ENCODE peak calls at places on chromosomes 16 and 17, in six cellular contexts. M is cardiac fibroblast; C is fibroblast of lung; Y is tibial artery; A is CD8-positive, alpha-beta T cell; V is AG04450. O is an unnamed sample.

GRCh38 chr16:84643180-84643583 is 5.1 kb upstream of the KLHL36 start:
- DNase-seq in M (peak; percentile 91), C (peak; percentile 90), Y (peak; percentile 96), A (no peak), V (peak; percentile 71), O (no peak)

GRCh38 chr16:57795431-57795878 is 6.8 kb downstream of the KIFC3 start:
- DNase-seq in M (peak; percentile 67), C (peak; percentile 49), Y (no peak), A (peak; percentile 27), V (no peak), O (peak; percentile 39)

GRCh38 chr17:14833201-14833773 is 431.8 kb downstream of the PMP22 start:
- DNase-seq in M (peak; percentile 72), C (peak; percentile 12), Y (no peak), A (no peak), V (peak; percentile 74), O (no peak)

GRCh38 chr16:17404903-17405691 is 65.7 kb downstream of the XYLT1 start:
- DNase-seq in M (peak; percentile 76), C (peak; percentile 88), Y (peak; percentile 99), A (no peak), V (no peak), O (no peak)

GRCh38 chr16:72371307-72372081 is 199.5 kb upstream of the PMFBP1 start:
- DNase-seq in M (peak; percentile 48), C (peak; percentile 72), Y (no peak), A (no peak), V (no peak), O (no peak)

GRCh38 chr17:68238488-68238887 is 9.4 kb upstream of the AMZ2 start:
- DNase-seq in M (no peak), C (no peak), Y (no peak), A (no peak), V (no peak), O (no peak)

GRCh38 chr16:55250641-55251550 is 73.1 kb upstream of the IRX6 start:
- DNase-seq in M (no peak), C (no peak), Y (no peak), A (no peak), V (no peak), O (no peak)

GRCh38 chr17:82582709-82583108 is 63.2 kb downstream of the FOXK2 start:
- DNase-seq in M (no peak), C (no peak), Y (no peak), A (no peak), V (no peak), O (no peak)

GRCh38 chr17:17693253-17693954 is 12.1 kb downstream of the RAI1 start:
- DNase-seq in M (no peak), C (peak; percentile 48), Y (peak; percentile 86), A (no peak), V (no peak), O (peak; percentile 84)

GRCh38 chr17:237406-237955 is 56.0 kb upstream of the DOC2B start:
- DNase-seq in M (no peak), C (no peak), Y (no peak), A (no peak), V (no peak), O (no peak)

GRCh38 chr17:43468746-43469544 is 14.8 kb upstream of the DHX8 start:
- DNase-seq in M (peak; percentile 94), C (peak; percentile 98), Y (no peak), A (no peak), V (peak; percentile 23), O (no peak)

GRCh38 chr16:48383877-48384304 is 1.3 kb downstream of the SIAH1 start:
- DNase-seq in M (no peak), C (peak; percentile 41), Y (no peak), A (no peak), V (no peak), O (peak; percentile 65)

GRCh38 chr17:19336938-19337711 is 25.4 kb downstream of the B9D1 start:
- DNase-seq in M (no peak), C (peak; percentile 20), Y (no peak), A (no peak), V (no peak), O (no peak)

GRCh38 chr16:476039-476438 is 50.6 kb downstream of the RAB11FIP3 start:
- DNase-seq in M (no peak), C (peak; percentile 33), Y (no peak), A (no peak), V (no peak), O (no peak)

GRCh38 chr17:2685696-2686095 is 25.9 kb downstream of the CLUH start:
- DNase-seq in M (no peak), C (no peak), Y (no peak), A (no peak), V (no peak), O (no peak)

GRCh38 chr16:68062910-68063393 is 22.2 kb upstream of the NFATC3 start:
- DNase-seq in M (no peak), C (no peak), Y (no peak), A (peak; percentile 51), V (no peak), O (no peak)

GRCh38 chr16:89922884-89923639 is at the start of gene TUBB3:
- DNase-seq in M (peak; percentile 79), C (peak; percentile 80), Y (peak; percentile 68), A (no peak), V (no peak), O (no peak)

GRCh38 chr16:71669926-71670536 is 44.0 kb downstream of the MARVELD3 start:
- DNase-seq in M (no peak), C (no peak), Y (no peak), A (no peak), V (no peak), O (no peak)

GRCh38 chr16:1923299-1924034 is 5.3 kb upstream of the HS3ST6 start:
- DNase-seq in M (peak; percentile 14), C (peak; percentile 21), Y (no peak), A (no peak), V (no peak), O (no peak)

GRCh38 chr16:84502075-84502474 is 2.4 kb downstream of the MEAK7 start:
- DNase-seq in M (no peak), C (no peak), Y (peak; percentile 41), A (no peak), V (no peak), O (no peak)

GRCh38 chr16:4034963-4035362 is 81.3 kb downstream of the ADCY9 start:
- DNase-seq in M (no peak), C (no peak), Y (no peak), A (no peak), V (no peak), O (no peak)

GRCh38 chr17:4948997-4949320 is 629 bp upstream of the PFN1 start:
- DNase-seq in M (peak; percentile 89), C (peak; percentile 88), Y (peak; percentile 94), A (peak; percentile 70), V (no peak), O (peak; percentile 45)

GRCh38 chr17:39461911-39462641 is 790 bp downstream of the CDK12 start:
- DNase-seq in M (peak; percentile 14), C (peak; percentile 48), Y (peak; percentile 62), A (no peak), V (no peak), O (no peak)

GRCh38 chr17:45104497-45104896 is 27.8 kb downstream of the PLCD3 start:
- DNase-seq in M (no peak), C (no peak), Y (no peak), A (no peak), V (no peak), O (no peak)

GRCh38 chr17:9309216-9309615 is 266.4 kb downstream of the STX8 start:
- DNase-seq in M (no peak), C (no peak), Y (no peak), A (no peak), V (no peak), O (no peak)

GRCh38 chr17:19579192-19579668 is 45.6 kb downstream of the SLC47A1 start:
- DNase-seq in M (no peak), C (no peak), Y (no peak), A (no peak), V (no peak), O (no peak)

GRCh38 chr17:72634621-72635020 is 457.9 kb downstream of the SLC39A11 start:
- DNase-seq in M (no peak), C (no peak), Y (no peak), A (no peak), V (no peak), O (no peak)

GRCh38 chr17:1563786-1564613 is 1.4 kb upstream of the PITPNA start:
- DNase-seq in M (no peak), C (no peak), Y (no peak), A (no peak), V (no peak), O (no peak)

GRCh38 chr17:67421869-67422273 is 44.8 kb downstream of the PITPNC1 start:
- DNase-seq in M (peak; percentile 99), C (peak; percentile 96), Y (no peak), A (peak; percentile 54), V (peak; percentile 42), O (peak; percentile 23)

GRCh38 chr16:79625738-79626137 is 25.2 kb upstream of the MAF start:
- DNase-seq in M (no peak), C (no peak), Y (no peak), A (no peak), V (no peak), O (no peak)

GRCh38 chr17:28381141-28381825 is 9.8 kb downstream of the SARM1 start:
- DNase-seq in M (no peak), C (no peak), Y (no peak), A (no peak), V (no peak), O (no peak)
- TF ChIP-seq CTCF in M (no peak), C (no peak), Y (no peak), A (no peak), V (no peak), O (no peak)

GRCh38 chr17:60864674-60865080 is 187.0 kb downstream of the BCAS3 start:
- DNase-seq in M (no peak), C (no peak), Y (no peak), A (no peak), V (no peak), O (no peak)
- H3K4me3 ChIP-seq in M (no peak overlapping the region), C (no peak overlapping the region), Y (no peak overlapping the region), A (no peak overlapping the region), V (no peak overlapping the region), O (no peak overlapping the region)

GRCh38 chr16:21982108-21982507 is 18.8 kb downstream of the PDZD9 start:
- DNase-seq in M (no peak), C (no peak), Y (no peak), A (no peak), V (no peak), O (no peak)
- TF ChIP-seq CTCF in M (no peak), C (no peak), Y (no peak), A (no peak), V (no peak), O (no peak)

GRCh38 chr17:74645010-74645409 is 21.5 kb upstream of the CD300E start:
- DNase-seq in M (no peak), C (no peak), Y (no peak), A (no peak), V (no peak), O (no peak)
- H3K4me3 ChIP-seq in M (no peak overlapping the region), C (no peak overlapping the region), Y (no peak overlapping the region), A (no peak overlapping the region), V (no peak overlapping the region), O (no peak overlapping the region)

GRCh38 chr17:76709077-76709950 is 1.5 kb downstream of the MXRA7 start:
- DNase-seq in M (peak; percentile 97), C (peak; percentile 100), Y (peak; percentile 98), A (no peak), V (peak; percentile 95), O (no peak)
- TF ChIP-seq CTCF in M (no peak), C (no peak), Y (no peak), A (no peak), V (no peak), O (no peak)